ENCODE peak calls at places on chromosomes 13 and 19, in four cellular contexts. M, T, N and K are unnamed samples.

GRCh38 chr19:18453269-18454024 is 15.5 kb upstream of the ISYNA1 start:
- DNase-seq in M (no peak), T (no peak), N (no peak), K (no peak)

GRCh38 chr13:37349916-37350315 is 244.5 kb upstream of the CSNK1A1L start:
- DNase-seq in M (no peak), T (no peak), N (no peak), K (no peak)

GRCh38 chr13:107534548-107534947 is 680.8 kb downstream of the LIG4 start:
- DNase-seq in M (no peak), T (no peak), N (no peak), K (no peak)

GRCh38 chr19:14089662-14090508 is 666 bp downstream of the SAMD1 start:
- DNase-seq in M (peak; percentile 15), T (no peak), N (no peak), K (peak; percentile 20)

GRCh38 chr13:104001766-104002165 is 935.5 kb upstream of the SLC10A2 start:
- DNase-seq in M (no peak), T (no peak), N (no peak), K (no peak)

GRCh38 chr19:3098141-3098514 is 4.0 kb downstream of the GNA11 start:
- DNase-seq in M (no peak), T (no peak), N (no peak), K (no peak)

GRCh38 chr13:110127986-110128511 is 178.9 kb downstream of the COL4A1 start:
- DNase-seq in M (no peak), T (no peak), N (no peak), K (no peak)

GRCh38 chr19:16561382-16561781 is 10.8 kb downstream of the SLC35E1 start:
- DNase-seq in M (no peak), T (no peak), N (no peak), K (no peak)

GRCh38 chr19:4908311-4908710 is 990 bp upstream of the UHRF1 start:
- DNase-seq in M (no peak), T (no peak), N (no peak), K (no peak)

GRCh38 chr13:38496956-38497355 is 147.3 kb downstream of the UFM1 start:
- DNase-seq in M (no peak), T (no peak), N (no peak), K (no peak)

GRCh38 chr19:10760268-10760944 is 42.5 kb downstream of the DNM2 start:
- DNase-seq in M (no peak), T (no peak), N (no peak), K (no peak)

GRCh38 chr13:112079696-112080095 is 12.7 kb downstream of the SOX1 start:
- DNase-seq in M (no peak), T (no peak), N (no peak), K (no peak)